ENCODE peak calls at places on chromosome 18, in eight cellular contexts. N is Caki2, E is left ventricle myocardium inferior, J is heart right ventricle, K is 8988T, Z is GM03348, Y is NCI-H1436, T is activated gamma-delta T cell treated with Interleukin-2 at 50 U/mL for 16 hours. S is an unnamed sample.

GRCh38 chr18:59779979-59780378 is 82.8 kb upstream of the CCBE1 start:
- DNase-seq in E (no peak), J (no peak), N (no peak), Z (peak), T (no peak), K (no peak), Y (no peak), S (no peak)

GRCh38 chr18:3528251-3528650 is 78.3 kb downstream of the TGIF1 start:
- DNase-seq in Z (no peak), Y (no peak), K (no peak), J (no peak), N (no peak), E (no peak), T (no peak), S (no peak)

GRCh38 chr18:23593720-23594119 is 7.4 kb upstream of the NPC1 start:
- DNase-seq in Y (no peak), E (no peak), J (no peak), N (peak), K (no peak), T (no peak), Z (peak), S (no peak)

GRCh38 chr18:12287131-12287681 is 20.8 kb upstream of the TUBB6 start:
- DNase-seq in T (no peak), Y (no peak), K (no peak), Z (no peak), N (no peak), J (no peak), E (no peak), S (no peak)

GRCh38 chr18:58501033-58501432 is 127.9 kb downstream of the ALPK2 start:
- DNase-seq in K (no peak), E (no peak), N (no peak), Y (no peak), Z (no peak), T (no peak), J (no peak), S (no peak)

GRCh38 chr18:53534695-53535094 is 689.8 kb downstream of the MBD2 start:
- DNase-seq in E (peak), K (no peak), Y (no peak), T (no peak), Z (no peak), N (no peak), J (peak), S (no peak)

GRCh38 chr18:21820811-21821143 is 80.2 kb downstream of the MIB1 start:
- DNase-seq in Y (no peak), T (no peak), Z (no peak), N (no peak), K (no peak), E (no peak), J (no peak), S (no peak)

GRCh38 chr18:9413586-9413985 is 61.7 kb upstream of the RALBP1 start:
- DNase-seq in E (no peak), Y (no peak), Z (peak), K (no peak), J (no peak), T (no peak), N (peak), S (no peak)

GRCh38 chr18:904135-905090 is at the start of gene ADCYAP1:
- DNase-seq in J (no peak), N (no peak), Z (peak), E (no peak), K (no peak), Y (no peak), T (no peak), S (no peak)

GRCh38 chr18:24964213-24964612 is 387.8 kb downstream of the ZNF521 start:
- DNase-seq in Y (no peak), K (no peak), E (no peak), Z (no peak), J (no peak), T (no peak), N (no peak), S (no peak)

GRCh38 chr18:63131106-63131943 is 188.2 kb downstream of the BCL2 start:
- DNase-seq in K (no peak), Z (peak), E (no peak), J (peak), T (peak), Y (peak), N (peak), S (peak)

GRCh38 chr18:52288403-52289004 is 51.5 kb upstream of the DCC start:
- DNase-seq in N (no peak), K (no peak), Y (peak), T (no peak), E (no peak), J (no peak), Z (peak), S (no peak)

GRCh38 chr18:66046025-66046602 is 295.3 kb downstream of the CDH7 start:
- DNase-seq in Z (no peak), Y (no peak), T (no peak), J (no peak), K (no peak), E (no peak), N (no peak), S (no peak)

GRCh38 chr18:79698668-79699335 is 19.2 kb downstream of the CTDP1 start:
- DNase-seq in N (no peak), E (no peak), J (no peak), K (no peak), Y (no peak), Z (no peak), T (no peak), S (no peak)

GRCh38 chr18:58570360-58571064 is 58.4 kb downstream of the ALPK2 start:
- DNase-seq in N (no peak), J (no peak), E (no peak), K (no peak), Z (no peak), T (no peak), Y (no peak), S (no peak)

GRCh38 chr18:41353726-41354125 is 601.3 kb upstream of the PIK3C3 start:
- DNase-seq in T (no peak), Y (no peak), N (no peak), E (no peak), K (no peak), J (no peak), Z (no peak), S (no peak)

GRCh38 chr18:38980420-38980819 is 1414.8 kb upstream of the CELF4 start:
- DNase-seq in Y (no peak), Z (no peak), J (no peak), E (no peak), T (no peak), K (no peak), N (no peak), S (no peak)

GRCh38 chr18:3015203-3015590 is 2.3 kb upstream of the LPIN2 start:
- DNase-seq in J (no peak), Z (peak), E (no peak), N (peak), Y (no peak), T (no peak), K (peak), S (no peak)

GRCh38 chr18:27428120-27428519 is 243.0 kb upstream of the CHST9 start:
- DNase-seq in Y (no peak), T (no peak), E (no peak), Z (peak), J (no peak), N (no peak), K (no peak), S (no peak)

GRCh38 chr18:66440433-66440832 is 163.5 kb downstream of the CDH19 start:
- DNase-seq in Y (no peak), J (no peak), Z (no peak), N (no peak), T (no peak), K (no peak), E (no peak), S (no peak)

GRCh38 chr18:69109686-69110085 is 291.0 kb upstream of the DOK6 start:
- DNase-seq in E (no peak), K (no peak), Z (peak), J (no peak), Y (no peak), N (no peak), T (no peak), S (no peak)

GRCh38 chr18:54205951-54206350 is 18.5 kb downstream of the MBD2 start:
- DNase-seq in Y (no peak), K (no peak), Z (no peak), J (no peak), T (no peak), E (no peak), N (no peak), S (no peak)

GRCh38 chr18:77000527-77000926 is 132.1 kb downstream of the MBP start:
- DNase-seq in K (no peak), Z (peak), E (peak), T (peak), N (peak), Y (peak), J (no peak), S (peak)

GRCh38 chr18:10190564-10190963 is 263.9 kb upstream of the APCDD1 start:
- DNase-seq in Y (no peak), E (no peak), K (no peak), J (no peak), Z (peak), N (no peak), T (no peak), S (no peak)

GRCh38 chr18:41655074-41655473 is 300.0 kb upstream of the PIK3C3 start:
- DNase-seq in Z (no peak), E (no peak), K (no peak), N (no peak), Y (no peak), J (no peak), T (no peak), S (no peak)

GRCh38 chr18:35513181-35513932 is 15.6 kb upstream of the INO80C start:
- DNase-seq in K (peak), Y (no peak), J (no peak), N (no peak), E (peak), Z (peak), T (no peak), S (no peak)

GRCh38 chr18:48939368-48940097 is 11.2 kb downstream of the SMAD7 start:
- DNase-seq in Z (peak), J (peak), E (peak), N (no peak), K (no peak), Y (no peak), T (no peak), S (no peak)

GRCh38 chr18:49241852-49242251 is 218.6 kb downstream of the DYM start:
- DNase-seq in T (no peak), J (no peak), K (no peak), Y (no peak), N (no peak), E (no peak), Z (peak), S (no peak)

GRCh38 chr18:32439802-32440201 is 30.9 kb downstream of the GAREM1 start:
- DNase-seq in N (no peak), Y (peak), E (no peak), T (no peak), K (peak), Z (no peak), J (no peak), S (no peak)

GRCh38 chr18:75231053-75231406 is 20.4 kb downstream of the TSHZ1 start:
- DNase-seq in T (no peak), K (no peak), N (no peak), J (no peak), E (no peak), Z (no peak), Y (no peak), S (no peak)

GRCh38 chr18:25132786-25133496 is 219.0 kb downstream of the ZNF521 start:
- DNase-seq in Z (no peak), J (no peak), T (no peak), K (no peak), E (no peak), N (no peak), Y (no peak), S (no peak)

GRCh38 chr18:45657357-45658335 is 42.4 kb downstream of the SLC14A2 start:
- DNase-seq in T (peak), K (no peak), E (no peak), J (no peak), Y (no peak), N (no peak), Z (no peak), S (peak)

GRCh38 chr18:10927980-10928605 is 221.3 kb downstream of the PIEZO2 start:
- DNase-seq in Z (no peak), Y (no peak), K (no peak), T (no peak), N (peak), E (no peak), J (no peak), S (no peak)

GRCh38 chr18:13161276-13161899 is 57.2 kb upstream of the LDLRAD4 start:
- DNase-seq in J (no peak), T (no peak), Y (no peak), E (no peak), K (no peak), Z (no peak), N (no peak), S (no peak)

GRCh38 chr18:76493213-76494107 is 1.6 kb downstream of the ZNF516 start:
- DNase-seq in J (no peak), E (no peak), Y (peak), K (no peak), T (no peak), N (no peak), Z (peak), S (no peak)

GRCh38 chr18:33830210-33830609 is 252.2 kb downstream of the ASXL3 start:
- DNase-seq in K (no peak), N (no peak), J (no peak), E (no peak), Z (no peak), Y (no peak), T (no peak), S (no peak)

GRCh38 chr18:304887-305529 is 37.2 kb upstream of the THOC1 start:
- DNase-seq in Y (no peak), K (no peak), T (no peak), N (no peak), J (no peak), Z (peak), E (no peak), S (no peak)

GRCh38 chr18:51890762-51891161 is 449.2 kb upstream of the DCC start:
- DNase-seq in E (no peak), Z (no peak), K (no peak), T (no peak), Y (peak), N (peak), J (no peak), S (no peak)

GRCh38 chr18:56044239-56044638 is 456.2 kb upstream of the TCF4 start:
- DNase-seq in Z (no peak), E (no peak), K (no peak), T (no peak), N (no peak), Y (no peak), J (no peak), S (no peak)

GRCh38 chr18:49892148-49892924 is 79.0 kb upstream of the ACAA2 start:
- DNase-seq in J (no peak), Y (no peak), E (no peak), N (no peak), T (no peak), K (peak), Z (no peak), S (no peak)